ENCODE peak calls at places on chromosomes 12 and 14, in five cellular contexts. G is effector memory CD8-positive, alpha-beta T cell; L is NCI-H1694 treated with DMSO at 0.1 percent for 48 hours; I is lung microvascular endothelial cell; O is hypothalamus. N is an unnamed sample.

GRCh38 chr12:40137252-40137651 is 31.4 kb upstream of the SLC2A13 start:
- DNase-seq in G (no peak), L (no peak), I (peak; percentile 50), O (no peak), N (peak; percentile 45)

GRCh38 chr14:54338696-54339317 is 58.0 kb upstream of the CDKN3 start:
- DNase-seq in G (no peak), L (no peak), I (no peak), O (no peak), N (no peak)

GRCh38 chr12:47527816-47528215 is 178.0 kb downstream of the RPAP3 start:
- DNase-seq in G (no peak), L (no peak), I (no peak), O (no peak), N (no peak)

GRCh38 chr12:69821441-69822204 is 3.4 kb upstream of the MYRFL start:
- DNase-seq in G (no peak), L (no peak), I (peak; percentile 36), O (no peak), N (no peak)

GRCh38 chr14:23057757-23058653 is 685 bp upstream of the CDH24 start:
- DNase-seq in G (peak; percentile 83), L (no peak), I (peak; percentile 89), O (no peak), N (peak; percentile 80)

GRCh38 chr12:49854976-49855375 is 12.1 kb upstream of the BCDIN3D start:
- DNase-seq in G (no peak), L (no peak), I (no peak), O (no peak), N (no peak)

GRCh38 chr12:86671001-86671400 is 414.8 kb upstream of the MGAT4C start:
- DNase-seq in G (no peak), L (no peak), I (no peak), O (no peak), N (no peak)

GRCh38 chr12:116861331-116861730 is 19.9 kb downstream of the HRK start:
- DNase-seq in G (no peak), L (no peak), I (no peak), O (peak; percentile 69), N (peak; percentile 76)

GRCh38 chr14:67166450-67166853 is 22.8 kb upstream of the GARIN2 start:
- DNase-seq in G (no peak), L (peak; percentile 46), I (peak; percentile 76), O (peak; percentile 36), N (peak; percentile 5)

GRCh38 chr12:111626230-111626629 is 27.1 kb upstream of the ATXN2 start:
- DNase-seq in G (no peak), L (no peak), I (no peak), O (no peak), N (no peak)

GRCh38 chr12:123003257-123003656 is 22.8 kb downstream of the ARL6IP4 start:
- DNase-seq in G (no peak), L (no peak), I (peak; percentile 12), O (no peak), N (no peak)

GRCh38 chr12:122111070-122111750 is 32.7 kb downstream of the MLXIP start:
- DNase-seq in G (no peak), L (no peak), I (no peak), O (no peak), N (no peak)

GRCh38 chr14:91219505-91220389 is 24.8 kb downstream of the GPR68 start:
- DNase-seq in G (no peak), L (no peak), I (no peak), O (no peak), N (no peak)

N was measured in naive B cell.